ENCODE peak calls at places on chromosome 17, in seven cellular contexts. K is HCT116; Q is effector memory CD4-positive, alpha-beta T cell; X is aorta; R is tibial nerve; A is substantia nigra; Z is small intestine. U is an unnamed sample.

GRCh38 chr17:19991252-19991885 is 13.7 kb upstream of the AKAP10 start:
- DNase-seq in K (no peak), Q (no peak), X (no peak), R (no peak), A (no peak), Z (no peak), U (no peak)

GRCh38 chr17:82497483-82498405 is 21.8 kb upstream of the FOXK2 start:
- DNase-seq in K (no peak), Q (peak; percentile 36), X (peak; percentile 81), R (no peak), A (peak; percentile 57), Z (peak; percentile 30), U (peak; percentile 74)

GRCh38 chr17:61385869-61386245 is 13.8 kb upstream of the TBX2 start:
- DNase-seq in K (no peak), Q (no peak), X (no peak), R (no peak), A (no peak), Z (no peak), U (no peak)

GRCh38 chr17:45428050-45428953 is 4.4 kb downstream of the ARHGAP27 start:
- DNase-seq in K (peak; percentile 57), Q (peak; percentile 63), X (peak; percentile 91), R (peak; percentile 49), A (peak; percentile 60), Z (peak; percentile 72), U (peak; percentile 62)

GRCh38 chr17:55238931-55239297 is 25.8 kb upstream of the HLF start:
- DNase-seq in K (no peak), Q (no peak), X (no peak), R (no peak), A (no peak), Z (no peak), U (no peak)

GRCh38 chr17:78351449-78352006 is 8.3 kb downstream of the SOCS3 start:
- DNase-seq in K (no peak), Q (no peak), X (peak; percentile 96), R (peak; percentile 94), A (peak; percentile 83), Z (no peak), U (peak; percentile 100)

GRCh38 chr17:45411348-45412105 is 21.1 kb downstream of the ARHGAP27 start:
- DNase-seq in K (no peak), Q (no peak), X (no peak), R (no peak), A (no peak), Z (peak; percentile 72), U (no peak)

GRCh38 chr17:56142325-56142724 is 10.9 kb upstream of the ANKFN1 start:
- DNase-seq in K (no peak), Q (no peak), X (no peak), R (no peak), A (no peak), Z (no peak), U (peak; percentile 10)

GRCh38 chr17:49260011-49260921 is 29.7 kb upstream of the PHOSPHO1 start:
- DNase-seq in K (peak; percentile 84), Q (peak; percentile 29), X (peak; percentile 90), R (peak; percentile 15), A (no peak), Z (peak; percentile 49), U (peak; percentile 96)

DNA sequence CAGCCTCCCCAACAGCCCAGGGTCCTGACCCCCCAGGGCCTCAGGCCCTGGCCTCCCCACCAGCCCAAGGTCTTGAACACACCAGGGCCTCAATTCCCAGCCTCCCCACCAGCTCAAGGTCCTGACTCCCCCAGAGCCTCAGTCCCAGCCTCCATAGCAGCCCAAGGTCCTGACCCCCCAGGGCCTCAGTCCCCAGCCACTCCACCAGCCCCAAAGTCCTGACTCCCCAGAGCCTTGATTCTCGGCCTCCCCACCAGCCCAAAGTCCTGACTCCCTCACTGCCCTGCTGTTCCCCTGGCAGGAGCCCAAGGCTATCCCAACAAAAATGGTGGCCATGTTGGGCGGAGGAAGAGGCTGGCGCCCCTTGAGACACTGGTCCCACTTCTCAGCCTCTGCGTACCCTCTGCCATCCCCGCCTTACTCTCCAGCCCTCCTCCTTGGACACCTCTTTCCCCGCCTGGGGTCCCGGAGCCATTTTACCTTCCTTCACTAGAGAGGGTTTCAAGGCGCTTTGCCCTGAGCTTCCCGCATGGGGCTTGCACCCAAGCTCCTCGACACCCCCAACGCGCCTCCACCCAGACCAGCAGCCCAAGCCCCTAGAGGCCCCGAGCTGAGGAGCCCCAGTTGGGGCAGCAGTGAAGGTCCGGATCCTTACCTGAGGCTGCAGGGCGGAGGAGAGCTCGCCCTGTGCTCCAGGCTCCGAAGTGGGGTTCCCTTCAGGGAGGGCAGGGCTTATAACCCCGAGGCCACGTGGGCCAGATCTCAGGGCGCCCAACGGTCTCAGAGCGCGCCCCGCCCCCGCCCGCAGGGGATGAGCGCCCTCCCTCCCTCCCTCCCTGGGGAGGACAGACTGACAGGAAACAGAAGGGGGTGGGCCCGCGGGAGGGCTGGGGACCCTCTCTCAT is 3.5 kb upstream of the TSPOAP1 start:
- DNase-seq in K (no peak), Q (peak; percentile 75), X (peak; percentile 89), R (peak; percentile 43), A (peak; percentile 59), Z (peak; percentile 74), U (no peak)
- H3K27ac ChIP-seq in K (no peak overlapping the region), Q (peak overlapping the region; percentile 98), X (no peak overlapping the region), R (peak overlapping the region; percentile 89), A (peak overlapping the region; percentile 73), Z (peak overlapping the region; percentile 63), U (no peak overlapping the region)

GRCh38 chr17:8375738-8376259 is 705 bp downstream of the KRABD2 start:
- DNase-seq in K (no peak), Q (no peak), X (no peak), R (no peak), A (no peak), Z (peak; percentile 40), U (no peak)

GRCh38 chr17:8376302-8377067 is at the start of gene KRABD2:
- DNase-seq in K (peak; percentile 76), Q (peak; percentile 83), X (peak; percentile 98), R (peak; percentile 65), A (peak; percentile 89), Z (peak; percentile 87), U (peak; percentile 87)

GRCh38 chr17:8382052-8382879 is 727 bp downstream of the RPL26 start:
- DNase-seq in K (no peak), Q (no peak), X (no peak), R (no peak), A (no peak), Z (no peak), U (no peak)

GRCh38 chr17:8380049-8380448 is 2.9 kb downstream of the RPL26 start:
- DNase-seq in K (no peak), Q (no peak), X (no peak), R (no peak), A (no peak), Z (no peak), U (no peak)

GRCh38 chr17:8377422-8377821 is 918 bp upstream of the KRABD2 start:
- DNase-seq in K (no peak), Q (no peak), X (no peak), R (no peak), A (no peak), Z (no peak), U (no peak)
- H3K27ac ChIP-seq in K (peak overlapping the region; percentile 80), Q (no peak overlapping the region), X (no peak overlapping the region), R (no peak overlapping the region), A (no peak overlapping the region), Z (peak overlapping the region; percentile 63), U (peak overlapping the region; percentile 7)

GRCh38 chr17:8366231-8366630 is 10.3 kb downstream of the KRABD2 start:
- DNase-seq in K (no peak), Q (no peak), X (no peak), R (no peak), A (no peak), Z (no peak), U (peak; percentile 83)
- H3K27ac ChIP-seq in K (no peak overlapping the region), Q (no peak overlapping the region), X (no peak overlapping the region), R (no peak overlapping the region), A (no peak overlapping the region), Z (no peak overlapping the region), U (peak overlapping the region; percentile 81)

GRCh38 chr17:18981642-18982424 is 22.7 kb downstream of the FAM83G start:
- DNase-seq in K (peak; percentile 31), Q (no peak), X (no peak), R (no peak), A (no peak), Z (peak; percentile 97), U (peak; percentile 77)
- H3K27ac ChIP-seq in K (peak overlapping the region; percentile 63), Q (no peak overlapping the region), X (no peak overlapping the region), R (peak overlapping the region; percentile 71), A (no peak overlapping the region), Z (peak overlapping the region; percentile 82), U (peak overlapping the region; percentile 72)